ENCODE peak calls at places on chromosomes 12 and 14, in five cellular contexts. F, Z, E, G and W are unnamed samples.

GRCh38 chr14:102605026-102605425 is 12.6 kb downstream of the RCOR1 start:
- DNase-seq in E (no peak), F (no peak), Z (no peak), G (no peak), W (no peak)

GRCh38 chr14:72714094-72714493 is 179.8 kb downstream of the DPF3 start:
- DNase-seq in Z (no peak), G (no peak), F (no peak), E (no peak), W (no peak)

GRCh38 chr12:68559984-68560822 is 50.5 kb upstream of the RAP1B start:
- DNase-seq in Z (no peak), F (peak), E (no peak), G (peak), W (no peak)

GRCh38 chr14:99538275-99538674 is 57.1 kb downstream of the CCNK start:
- DNase-seq in G (no peak), Z (no peak), E (no peak), F (no peak), W (no peak)

GRCh38 chr12:116266631-116267349 is 10.7 kb downstream of the MED13L start:
- DNase-seq in Z (no peak), E (no peak), G (no peak), F (no peak), W (no peak)

GRCh38 chr12:40672650-40673319 is 19.5 kb upstream of the CNTN1 start:
- DNase-seq in E (no peak), F (no peak), Z (no peak), G (no peak), W (no peak)

GRCh38 chr12:44873898-44874297 is 2.2 kb downstream of the NELL2 start:
- DNase-seq in E (no peak), F (no peak), G (no peak), Z (no peak), W (no peak)

GRCh38 chr14:23306412-23307145 is at the start of gene BCL2L2:
- DNase-seq in F (peak), Z (peak), E (peak), G (peak), W (no peak)